ENCODE peak calls at places on chromosomes 1 and 21, in five cellular contexts. V is HCT116, D is H1, O is K562, T is GM12878. R is an unnamed sample.
A peak's percentile ranks its signal among the peaks of the same experiment; 100 is the strongest.

GRCh38 chr1:24769656-24770651 is 24.7 kb downstream of the CLIC4 start:
- DNase-seq in V (no peak), D (peak; percentile 26), O (no peak), T (no peak), R (no peak)

GRCh38 chr1:67844988-67845387 is 11.7 kb upstream of the GNG12 start:
- DNase-seq in V (no peak), D (no peak), O (no peak), T (no peak), R (no peak)

GRCh38 chr21:17250651-17251294 is 262.1 kb upstream of the CXADR start:
- DNase-seq in V (no peak), D (no peak), O (no peak), T (no peak), R (no peak)

GRCh38 chr1:64396817-64397216 is 73.1 kb upstream of the CACHD1 start:
- DNase-seq in V (peak; percentile 26), D (no peak), O (peak; percentile 12), T (no peak), R (no peak)

GRCh38 chr1:86084998-86085397 is 71.6 kb downstream of the COL24A1 start:
- DNase-seq in V (no peak), D (no peak), O (no peak), T (no peak), R (no peak)

GRCh38 chr1:151061012-151061401 is 810 bp downstream of the MLLT11 start:
- DNase-seq in V (no peak), D (no peak), O (peak; percentile 65), T (no peak), R (no peak)

GRCh38 chr1:93750946-93751345 is 69.3 kb upstream of the BCAR3 start:
- DNase-seq in V (no peak), D (no peak), O (no peak), T (no peak), R (no peak)

GRCh38 chr1:246828818-246829217 is 102.9 kb downstream of the AHCTF1 start:
- DNase-seq in V (peak; percentile 12), D (no peak), O (no peak), T (no peak), R (no peak)

GRCh38 chr1:92029241-92029922 is 403 bp upstream of the EPHX4 start:
- DNase-seq in V (no peak), D (no peak), O (no peak), T (no peak), R (no peak)

GRCh38 chr1:53550201-53550741 is 91.1 kb downstream of the DMRTB1 start:
- DNase-seq in V (no peak), D (no peak), O (no peak), T (no peak), R (no peak)

GRCh38 chr1:34906756-34907155 is 22.7 kb downstream of the DLGAP3 start:
- DNase-seq in V (no peak), D (no peak), O (no peak), T (no peak), R (no peak)

GRCh38 chr1:55140137-55140536 is 75.0 kb downstream of the USP24 start:
- DNase-seq in V (no peak), D (no peak), O (no peak), T (no peak), R (no peak)

DNA sequence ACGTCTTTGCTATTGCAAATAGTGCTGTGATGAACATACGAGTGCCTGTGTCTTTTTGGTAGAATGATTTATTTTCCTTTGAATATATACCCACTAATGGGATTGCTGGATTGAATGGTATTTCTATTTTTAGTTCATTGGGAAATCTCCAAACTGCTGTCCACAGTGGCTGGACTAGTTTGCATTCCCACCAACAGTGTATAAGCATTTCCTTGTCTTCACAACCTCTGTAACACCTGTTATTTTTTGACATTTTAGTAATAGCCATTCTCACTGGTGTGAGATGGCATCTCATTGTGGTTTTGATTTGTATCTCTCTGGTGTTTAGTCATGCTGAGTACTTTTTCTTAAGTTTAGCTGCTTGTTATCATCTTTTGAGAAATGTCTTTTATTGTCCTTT is 215.0 kb downstream of the FMN2 start:
- DNase-seq in V (no peak), D (no peak), O (no peak), T (no peak), R (no peak)
- TF ChIP-seq POLR2A in V (no peak), D (no peak), O (no peak), T (no peak), R (no peak)

GRCh38 chr1:23646086-23646485 is 45.5 kb upstream of the RPL11 start:
- DNase-seq in V (no peak), D (no peak), O (no peak), T (no peak), R (no peak)

GRCh38 chr1:23644555-23644866 is 47.1 kb upstream of the RPL11 start:
- DNase-seq in V (no peak), D (no peak), O (no peak), T (no peak), R (no peak)

GRCh38 chr1:23646571-23646970 is 45.0 kb upstream of the RPL11 start:
- DNase-seq in V (no peak), D (no peak), O (no peak), T (no peak), R (no peak)

GRCh38 chr1:23643668-23644554 is 47.7 kb upstream of the RPL11 start:
- DNase-seq in V (no peak), D (no peak), O (no peak), T (no peak), R (no peak)

GRCh38 chr1:23645338-23645737 is 46.3 kb upstream of the RPL11 start:
- DNase-seq in V (no peak), D (no peak), O (no peak), T (no peak), R (no peak)
- TF ChIP-seq SP1 in V (no peak), D (no peak), O (no peak), T (no peak), R (no peak)

GRCh38 chr1:47679301-47679751 is 241.5 kb downstream of the FOXD2 start:
- DNase-seq in V (no peak), D (peak; percentile 29), O (no peak), T (no peak), R (no peak)
- H3K79me2 ChIP-seq in V (no peaks in the 10 kb centered on the region), D (no peaks in the 10 kb centered on the region), O (no peaks in the 10 kb centered on the region), T (no peaks in the 10 kb centered on the region), R (no peaks in the 10 kb centered on the region)

GRCh38 chr1:42462828-42463763 is at the start of gene CCDC30:
- DNase-seq in V (peak; percentile 97), D (peak; percentile 89), O (no peak), T (peak; percentile 93), R (peak; percentile 97)
- TF ChIP-seq POLR2A in V (no peak), D (peak; percentile 39), O (no peak), T (peak; percentile 45), R (peak; percentile 31)

GRCh38 chr1:28512058-28512611 is 6.3 kb downstream of the RCC1 start:
- DNase-seq in V (no peak), D (no peak), O (peak; percentile 71), T (no peak), R (no peak)
- TF ChIP-seq SP1 in V (no peak), D (no peak), O (no peak), T (no peak), R (no peak)

GRCh38 chr1:50827546-50827945 is 132.5 kb downstream of the FAF1 start:
- DNase-seq in V (no peak), D (no peak), O (no peak), T (no peak), R (no peak)
- H3K79me2 ChIP-seq in V (peaks cover 81% of the 10 kb centered on the region), D (no peaks in the 10 kb centered on the region), O (peaks cover 82% of the 10 kb centered on the region), T (no peaks in the 10 kb centered on the region), R (no peaks in the 10 kb centered on the region)